ENCODE peak calls at places on chromosomes 2 and 18, in four cellular contexts. H, Z, L and N are unnamed samples.

GRCh38 chr18:23311346-23312103 is 141.6 kb upstream of the RIOK3 start:
- DNase-seq in H (no peak), Z (no peak), L (peak), N (no peak)

GRCh38 chr2:118645891-118646290 is 201.6 kb downstream of the EN1 start:
- DNase-seq in H (no peak), Z (no peak), L (no peak), N (no peak)

GRCh38 chr18:75714766-75715165 is 287.3 kb upstream of the SMIM21 start:
- DNase-seq in H (no peak), Z (no peak), L (no peak), N (no peak)

GRCh38 chr2:241894056-241894641 is 24.6 kb downstream of the RTP5 start:
- DNase-seq in H (peak), Z (no peak), L (no peak), N (peak)

GRCh38 chr2:172119089-172119488 is 16.4 kb upstream of the DLX2 start:
- DNase-seq in H (no peak), Z (no peak), L (no peak), N (no peak)

GRCh38 chr2:105005601-105006000 is 32.3 kb upstream of the MRPS9 start:
- DNase-seq in H (no peak), Z (no peak), L (peak), N (no peak)

GRCh38 chr18:56168049-56168781 is 470.2 kb downstream of the TXNL1 start:
- DNase-seq in H (no peak), Z (no peak), L (peak), N (no peak)

GRCh38 chr2:101157272-101157671 is 6.1 kb upstream of the TBC1D8 start:
- DNase-seq in H (no peak), Z (no peak), L (no peak), N (no peak)

GRCh38 chr2:146927080-146927714 is 917.6 kb upstream of the ACVR2A start:
- DNase-seq in H (peak), Z (peak), L (peak), N (peak)

GRCh38 chr2:241939541-241939940 is 70.0 kb downstream of the RTP5 start:
- DNase-seq in H (no peak), Z (no peak), L (no peak), N (no peak)

GRCh38 chr18:24968233-24968775 is 383.7 kb downstream of the ZNF521 start:
- DNase-seq in H (no peak), Z (no peak), L (no peak), N (no peak)

GRCh38 chr18:23336072-23336471 is 117.0 kb upstream of the RIOK3 start:
- DNase-seq in H (no peak), Z (no peak), L (no peak), N (no peak)

GRCh38 chr2:170249761-170250160 is 71.8 kb downstream of the MYO3B start:
- DNase-seq in H (no peak), Z (no peak), L (no peak), N (no peak)

GRCh38 chr18:49114556-49114955 is 163.8 kb upstream of the SMAD7 start:
- DNase-seq in H (no peak), Z (no peak), L (no peak), N (no peak)

GRCh38 chr2:230268606-230269222 is 43.2 kb downstream of the SP140 start:
- DNase-seq in H (no peak), Z (no peak), L (no peak), N (no peak)

GRCh38 chr2:218291934-218292699 is at the start of gene TMBIM1:
- DNase-seq in H (peak), Z (no peak), L (no peak), N (peak)

GRCh38 chr2:218290316-218291261 is 1.7 kb downstream of the TMBIM1 start:
- DNase-seq in H (peak), Z (no peak), L (no peak), N (peak)

GRCh38 chr2:218291318-218291933 is 877 bp downstream of the TMBIM1 start:
- DNase-seq in H (peak), Z (no peak), L (no peak), N (peak)

GRCh38 chr2:218292700-218293014 is 354 bp upstream of the TMBIM1 start:
- DNase-seq in H (no peak), Z (no peak), L (no peak), N (no peak)

GRCh38 chr2:218289639-218290315 is 2.5 kb downstream of the TMBIM1 start:
- DNase-seq in H (peak), Z (no peak), L (peak), N (peak)
- H3K27ac ChIP-seq in H (peak), Z (no peak), L (peak), N (peak)

DNA sequence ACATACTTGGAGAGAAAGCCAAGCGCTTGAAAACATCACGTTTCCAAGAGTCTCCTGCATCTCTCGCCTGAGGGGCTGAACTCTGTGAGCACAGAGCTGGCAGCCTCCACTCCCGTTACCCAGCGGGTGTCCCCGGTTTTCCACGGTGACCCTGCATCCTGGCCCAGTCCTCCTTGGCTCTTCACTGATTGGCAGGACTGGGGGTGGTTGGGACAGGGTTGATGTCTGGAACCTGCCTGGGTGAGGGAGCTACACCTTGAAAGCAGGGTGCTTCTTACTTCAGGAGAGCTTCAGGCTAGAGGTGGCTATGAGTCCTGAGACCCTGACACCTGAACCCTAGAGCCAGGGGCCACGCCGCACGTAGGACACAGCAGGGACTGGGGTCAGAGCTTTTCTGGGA is 234.1 kb downstream of the DYSF start:
- DNase-seq in H (no peak), Z (no peak), L (no peak), N (no peak)
- H3K27ac ChIP-seq in H (no peak), Z (no peak), L (no peak), N (no peak)

GRCh38 chr2:150279673-150280072 is 207.8 kb downstream of the RND3 start:
- DNase-seq in H (no peak), Z (no peak), L (no peak), N (no peak)
- H3K27ac ChIP-seq in H (peak), Z (peak), L (no peak), N (no peak)

GRCh38 chr2:217845251-217845650 is 157.5 kb downstream of the TNS1 start:
- DNase-seq in H (no peak), Z (no peak), L (no peak), N (no peak)

GRCh38 chr2:217846321-217846743 is 156.5 kb downstream of the TNS1 start:
- DNase-seq in H (no peak), Z (no peak), L (no peak), N (no peak)

GRCh38 chr2:217848351-217848957 is 154.3 kb downstream of the TNS1 start:
- DNase-seq in H (no peak), Z (no peak), L (no peak), N (no peak)

GRCh38 chr2:217847552-217848350 is 155.0 kb downstream of the TNS1 start:
- DNase-seq in H (no peak), Z (no peak), L (no peak), N (no peak)

DNA sequence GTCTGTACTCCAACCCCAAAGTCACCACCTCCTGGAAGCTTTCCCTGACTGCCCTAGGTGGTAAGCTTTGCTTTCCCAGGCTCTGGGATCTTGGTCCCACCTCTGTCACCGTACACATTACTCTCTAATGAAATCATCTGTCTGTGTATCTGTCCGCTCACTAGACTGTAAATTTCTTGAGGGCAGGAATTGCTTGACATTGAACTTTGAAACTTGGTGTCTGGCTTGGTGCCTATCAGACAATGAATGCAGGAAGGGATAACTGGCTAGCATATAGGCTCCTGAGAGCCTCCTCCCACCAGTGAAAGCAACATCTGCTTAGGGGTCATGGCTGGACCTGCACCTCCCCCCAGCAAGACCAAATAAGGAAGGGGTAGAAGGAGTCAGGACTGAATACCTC is 155.7 kb downstream of the TNS1 start:
- DNase-seq in H (no peak), Z (no peak), L (no peak), N (no peak)
- H3K27ac ChIP-seq in H (no peak), Z (no peak), L (no peak), N (peak)

DNA sequence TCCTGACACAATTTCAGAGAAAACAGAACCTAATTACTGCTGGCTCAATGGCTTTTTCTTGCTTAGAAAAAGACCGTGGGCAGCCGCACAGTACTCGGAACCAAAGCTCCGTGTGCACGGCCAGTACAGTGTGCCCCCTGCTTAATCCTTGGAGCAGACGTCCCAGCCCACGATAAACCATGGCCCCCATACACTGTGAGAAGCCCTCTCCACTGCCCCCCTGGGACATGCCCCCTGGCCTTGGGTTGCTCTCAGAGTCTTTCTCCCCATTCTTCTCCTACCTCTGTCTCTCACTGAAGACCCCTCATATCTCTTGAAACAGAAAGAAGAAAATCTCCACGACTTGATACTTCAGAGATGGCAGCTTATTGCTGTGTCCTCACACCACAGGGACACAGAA is 44.0 kb downstream of the CYP26B1 start:
- DNase-seq in H (no peak), Z (no peak), L (no peak), N (peak)
- H3K27ac ChIP-seq in H (no peak), Z (no peak), L (no peak), N (no peak)

DNA sequence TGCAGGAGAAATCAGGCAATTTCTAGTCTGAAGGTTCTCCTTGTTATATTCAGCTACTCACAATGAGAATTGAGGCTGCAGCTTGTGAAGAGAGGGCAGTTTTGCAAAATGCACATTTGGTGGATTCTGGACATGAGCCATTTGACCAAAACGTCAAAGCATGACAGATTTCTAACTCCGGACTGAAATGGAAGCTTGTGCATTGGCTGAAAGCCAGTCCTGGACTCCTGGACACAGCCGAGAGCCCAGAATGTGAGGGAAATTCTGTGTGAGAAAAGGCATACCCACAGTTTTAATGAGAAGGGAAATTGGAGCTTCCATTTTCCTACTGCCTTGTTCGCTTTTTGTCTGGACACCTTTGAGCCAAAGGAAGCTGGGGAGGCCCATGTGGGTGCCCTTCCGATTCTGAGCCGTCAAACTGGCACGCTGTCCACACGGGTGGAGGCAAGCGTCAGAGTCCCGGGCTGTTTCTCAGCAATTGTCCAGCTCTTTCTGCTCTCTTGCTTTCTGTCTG is 23.7 kb upstream of the ROCK2 start:
- DNase-seq in H (no peak), Z (no peak), L (no peak), N (no peak)
- H3K27ac ChIP-seq in H (peak), Z (no peak), L (no peak), N (peak)